ENCODE peak calls at places on chromosome 13, in eight cellular contexts. One of them, this sample, is unnamed.
A peak's percentile ranks its signal among the peaks of the same experiment; 100 is the strongest.

GRCh38 chr13:31997641-31998040 is 33.9 kb upstream of the FRY start:
- DNase-seq in RWPE1: no peak
- DNase-seq in AG09309: no peak
- DNase-seq in left ventricle myocardium inferior: no peak
- DNase-seq in thyroid gland: no peak
- DNase-seq in tibial nerve: no peak
- DNase-seq in type B pancreatic cell: no peak
- DNase-seq in neural crest cell: no peak
- DNase-seq in this sample: no peak

GRCh38 chr13:75173457-75174356 is 308.3 kb downstream of the TBC1D4 start:
- DNase-seq in left ventricle myocardium inferior: no peak
- DNase-seq in tibial nerve: no peak
- DNase-seq in type B pancreatic cell: no peak
- DNase-seq in neural crest cell: no peak
- DNase-seq in AG09309: no peak
- DNase-seq in RWPE1: no peak
- DNase-seq in thyroid gland: no peak
- DNase-seq in this sample: no peak

GRCh38 chr13:106561551-106562170 is 6.3 kb downstream of the ARGLU1 start:
- DNase-seq in AG09309: no peak
- DNase-seq in RWPE1: no peak
- DNase-seq in neural crest cell: no peak
- DNase-seq in type B pancreatic cell: no peak
- DNase-seq in tibial nerve: no peak
- DNase-seq in left ventricle myocardium inferior: no peak
- DNase-seq in thyroid gland: peak; percentile 24
- DNase-seq in this sample: no peak

GRCh38 chr13:66994498-66995365 is 235.4 kb downstream of the PCDH9 start:
- DNase-seq in type B pancreatic cell: no peak
- DNase-seq in AG09309: no peak
- DNase-seq in RWPE1: no peak
- DNase-seq in thyroid gland: no peak
- DNase-seq in tibial nerve: no peak
- DNase-seq in left ventricle myocardium inferior: no peak
- DNase-seq in neural crest cell: no peak
- DNase-seq in this sample: no peak

GRCh38 chr13:45194081-45194939 is 6.5 kb downstream of the KCTD4 start:
- DNase-seq in type B pancreatic cell: no peak
- DNase-seq in tibial nerve: peak; percentile 43
- DNase-seq in neural crest cell: no peak
- DNase-seq in left ventricle myocardium inferior: peak; percentile 37
- DNase-seq in thyroid gland: no peak
- DNase-seq in RWPE1: no peak
- DNase-seq in AG09309: no peak
- DNase-seq in this sample: no peak

GRCh38 chr13:45412274-45413049 is 5.7 kb downstream of the SLC25A30 start:
- DNase-seq in tibial nerve: no peak
- DNase-seq in type B pancreatic cell: no peak
- DNase-seq in RWPE1: no peak
- DNase-seq in neural crest cell: no peak
- DNase-seq in AG09309: no peak
- DNase-seq in left ventricle myocardium inferior: no peak
- DNase-seq in thyroid gland: no peak
- DNase-seq in this sample: peak; percentile 13

GRCh38 chr13:99308481-99309087 is 1.4 kb upstream of the GPR183 start:
- DNase-seq in RWPE1: no peak
- DNase-seq in tibial nerve: no peak
- DNase-seq in neural crest cell: no peak
- DNase-seq in type B pancreatic cell: no peak
- DNase-seq in thyroid gland: no peak
- DNase-seq in AG09309: no peak
- DNase-seq in left ventricle myocardium inferior: no peak
- DNase-seq in this sample: no peak

GRCh38 chr13:79457948-79458347 is 23.0 kb upstream of the NDFIP2 start:
- DNase-seq in RWPE1: peak; percentile 27
- DNase-seq in tibial nerve: no peak
- DNase-seq in type B pancreatic cell: no peak
- DNase-seq in left ventricle myocardium inferior: no peak
- DNase-seq in neural crest cell: no peak
- DNase-seq in thyroid gland: no peak
- DNase-seq in AG09309: no peak
- DNase-seq in this sample: no peak

GRCh38 chr13:113756441-113757097 is 2.5 kb upstream of the TMEM255B start:
- DNase-seq in AG09309: no peak
- DNase-seq in thyroid gland: no peak
- DNase-seq in tibial nerve: no peak
- DNase-seq in left ventricle myocardium inferior: no peak
- DNase-seq in RWPE1: no peak
- DNase-seq in type B pancreatic cell: no peak
- DNase-seq in neural crest cell: no peak
- DNase-seq in this sample: no peak

GRCh38 chr13:86085890-86086289 is 286.7 kb upstream of the SLITRK6 start:
- DNase-seq in AG09309: no peak
- DNase-seq in tibial nerve: no peak
- DNase-seq in left ventricle myocardium inferior: no peak
- DNase-seq in RWPE1: no peak
- DNase-seq in type B pancreatic cell: no peak
- DNase-seq in thyroid gland: no peak
- DNase-seq in neural crest cell: no peak
- DNase-seq in this sample: no peak

GRCh38 chr13:45207319-45207718 is 6.5 kb upstream of the KCTD4 start:
- DNase-seq in thyroid gland: no peak
- DNase-seq in neural crest cell: no peak
- DNase-seq in RWPE1: no peak
- DNase-seq in left ventricle myocardium inferior: no peak
- DNase-seq in tibial nerve: no peak
- DNase-seq in type B pancreatic cell: no peak
- DNase-seq in AG09309: no peak
- DNase-seq in this sample: no peak

GRCh38 chr13:104586010-104586746 is 1520.0 kb upstream of the SLC10A2 start:
- DNase-seq in neural crest cell: no peak
- DNase-seq in thyroid gland: peak; percentile 2
- DNase-seq in RWPE1: peak; percentile 17
- DNase-seq in AG09309: no peak
- DNase-seq in type B pancreatic cell: no peak
- DNase-seq in left ventricle myocardium inferior: no peak
- DNase-seq in tibial nerve: no peak
- DNase-seq in this sample: no peak

GRCh38 chr13:80342541-80343371 is 1.8 kb upstream of the SPRY2 start:
- DNase-seq in AG09309: no peak
- DNase-seq in thyroid gland: peak; percentile 85
- DNase-seq in type B pancreatic cell: peak; percentile 90
- DNase-seq in left ventricle myocardium inferior: peak; percentile 91
- DNase-seq in RWPE1: peak; percentile 62
- DNase-seq in neural crest cell: peak; percentile 92
- DNase-seq in tibial nerve: peak; percentile 77
- DNase-seq in this sample: peak; percentile 95

GRCh38 chr13:30690282-30691188 is 44.8 kb upstream of the ALOX5AP start:
- DNase-seq in neural crest cell: no peak
- DNase-seq in thyroid gland: peak; percentile 44
- DNase-seq in AG09309: peak; percentile 79
- DNase-seq in RWPE1: peak; percentile 41
- DNase-seq in left ventricle myocardium inferior: peak; percentile 64
- DNase-seq in type B pancreatic cell: no peak
- DNase-seq in tibial nerve: peak; percentile 59
- DNase-seq in this sample: peak; percentile 88

GRCh38 chr13:25252229-25252628 is 35.1 kb downstream of the MTMR6 start:
- DNase-seq in AG09309: no peak
- DNase-seq in tibial nerve: no peak
- DNase-seq in type B pancreatic cell: no peak
- DNase-seq in thyroid gland: no peak
- DNase-seq in RWPE1: no peak
- DNase-seq in left ventricle myocardium inferior: no peak
- DNase-seq in neural crest cell: no peak
- DNase-seq in this sample: no peak

GRCh38 chr13:83882626-83882959 is 319 bp upstream of the SLITRK1 start:
- DNase-seq in AG09309: no peak
- DNase-seq in left ventricle myocardium inferior: no peak
- DNase-seq in tibial nerve: no peak
- DNase-seq in thyroid gland: no peak
- DNase-seq in neural crest cell: no peak
- DNase-seq in RWPE1: no peak
- DNase-seq in type B pancreatic cell: no peak
- DNase-seq in this sample: no peak

GRCh38 chr13:89205856-89206255 is 1534.7 kb downstream of the SLITRK5 start:
- DNase-seq in type B pancreatic cell: no peak
- DNase-seq in RWPE1: no peak
- DNase-seq in AG09309: no peak
- DNase-seq in thyroid gland: no peak
- DNase-seq in tibial nerve: no peak
- DNase-seq in left ventricle myocardium inferior: no peak
- DNase-seq in neural crest cell: no peak
- DNase-seq in this sample: no peak

GRCh38 chr13:31885994-31886393 is 145.6 kb upstream of the FRY start:
- DNase-seq in RWPE1: no peak
- DNase-seq in left ventricle myocardium inferior: no peak
- DNase-seq in neural crest cell: no peak
- DNase-seq in type B pancreatic cell: no peak
- DNase-seq in AG09309: no peak
- DNase-seq in thyroid gland: peak; percentile 13
- DNase-seq in tibial nerve: no peak
- DNase-seq in this sample: no peak

GRCh38 chr13:49499889-49500660 is 4.3 kb downstream of the PHF11 start:
- DNase-seq in AG09309: peak; percentile 35
- DNase-seq in thyroid gland: no peak
- DNase-seq in type B pancreatic cell: no peak
- DNase-seq in RWPE1: no peak
- DNase-seq in left ventricle myocardium inferior: no peak
- DNase-seq in neural crest cell: no peak
- DNase-seq in tibial nerve: no peak
- DNase-seq in this sample: no peak

GRCh38 chr13:30480292-30480947 is 14.7 kb upstream of the HMGB1 start:
- DNase-seq in neural crest cell: no peak
- DNase-seq in AG09309: no peak
- DNase-seq in tibial nerve: no peak
- DNase-seq in left ventricle myocardium inferior: no peak
- DNase-seq in RWPE1: no peak
- DNase-seq in type B pancreatic cell: no peak
- DNase-seq in thyroid gland: peak; percentile 21
- DNase-seq in this sample: no peak

GRCh38 chr13:37492741-37493514 is 105.6 kb downstream of the POSTN start:
- DNase-seq in left ventricle myocardium inferior: no peak
- DNase-seq in thyroid gland: no peak
- DNase-seq in neural crest cell: no peak
- DNase-seq in AG09309: peak; percentile 88
- DNase-seq in RWPE1: no peak
- DNase-seq in type B pancreatic cell: no peak
- DNase-seq in tibial nerve: no peak
- DNase-seq in this sample: no peak

GRCh38 chr13:112244495-112245177 is 131.5 kb upstream of the SPACA7 start:
- DNase-seq in AG09309: no peak
- DNase-seq in left ventricle myocardium inferior: no peak
- DNase-seq in neural crest cell: no peak
- DNase-seq in RWPE1: no peak
- DNase-seq in type B pancreatic cell: no peak
- DNase-seq in tibial nerve: no peak
- DNase-seq in thyroid gland: no peak
- DNase-seq in this sample: peak; percentile 82

DNA sequence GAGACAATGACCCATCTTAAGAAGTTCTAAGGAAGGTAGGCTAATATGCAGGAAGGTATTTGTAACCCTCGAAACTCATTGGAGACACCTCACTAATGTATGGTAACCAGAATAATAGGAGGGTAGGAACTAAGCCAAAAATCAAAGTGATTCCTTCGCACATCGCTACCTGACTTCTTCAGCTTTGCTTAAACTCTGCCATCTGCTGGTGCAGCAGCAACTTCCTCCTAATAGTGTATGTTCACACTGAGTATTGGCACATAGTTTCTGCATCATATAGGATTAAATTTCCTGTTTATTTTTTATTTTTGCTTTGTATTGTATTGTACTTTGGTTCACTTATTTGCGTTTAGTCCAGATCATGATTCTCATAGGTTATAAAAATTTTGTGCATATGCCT is 676.2 kb downstream of the GPC5 start:
- DNase-seq in RWPE1: no peak
- DNase-seq in neural crest cell: no peak
- DNase-seq in type B pancreatic cell: no peak
- DNase-seq in thyroid gland: peak; percentile 29
- DNase-seq in tibial nerve: no peak
- DNase-seq in left ventricle myocardium inferior: no peak
- DNase-seq in AG09309: no peak
- DNase-seq in this sample: no peak
- TF ChIP-seq CTCF in RWPE1: no peak
- TF ChIP-seq CTCF in neural crest cell: peak; percentile 67
- TF ChIP-seq CTCF in type B pancreatic cell: peak; percentile 70
- TF ChIP-seq CTCF in thyroid gland: no peak
- TF ChIP-seq CTCF in tibial nerve: no peak
- TF ChIP-seq CTCF in left ventricle myocardium inferior: peak; percentile 47
- TF ChIP-seq CTCF in AG09309: no peak
- TF ChIP-seq CTCF in this sample: peak; percentile 53

DNA sequence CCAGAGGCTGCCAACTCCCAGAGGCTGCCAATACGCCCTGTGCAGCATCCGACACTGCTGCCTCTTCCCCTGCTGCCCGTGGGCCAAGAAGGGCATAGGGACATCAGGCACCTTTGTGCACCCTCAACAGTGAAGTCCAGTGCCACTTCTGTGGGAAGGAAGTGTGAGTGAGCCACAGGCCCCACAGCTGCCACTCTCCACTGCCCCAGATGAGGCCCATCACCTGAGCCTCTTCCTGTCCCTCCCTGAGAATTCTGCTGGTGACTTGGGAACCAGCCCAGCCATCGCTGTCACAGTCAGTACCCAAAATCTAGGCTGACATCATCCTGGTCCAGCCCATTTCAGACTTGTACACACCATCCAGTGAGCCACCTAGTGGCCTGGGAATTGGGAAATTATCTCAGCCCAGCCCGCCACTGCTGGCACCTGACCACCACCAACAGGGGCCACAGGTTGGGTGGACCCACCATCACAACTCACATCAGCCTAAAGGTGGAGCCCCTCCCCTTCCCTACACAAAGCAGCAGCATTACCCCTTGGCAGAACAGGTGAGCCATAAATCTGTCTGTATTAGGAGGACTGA is 733.9 kb upstream of the KLHL1 start:
- DNase-seq in left ventricle myocardium inferior: no peak
- DNase-seq in type B pancreatic cell: no peak
- DNase-seq in RWPE1: no peak
- DNase-seq in neural crest cell: no peak
- DNase-seq in tibial nerve: no peak
- DNase-seq in AG09309: no peak
- DNase-seq in thyroid gland: no peak
- DNase-seq in this sample: no peak
- TF ChIP-seq CTCF in left ventricle myocardium inferior: no peak
- TF ChIP-seq CTCF in type B pancreatic cell: no peak
- TF ChIP-seq CTCF in RWPE1: no peak
- TF ChIP-seq CTCF in neural crest cell: no peak
- TF ChIP-seq CTCF in tibial nerve: no peak
- TF ChIP-seq CTCF in AG09309: no peak
- TF ChIP-seq CTCF in thyroid gland: no peak
- TF ChIP-seq CTCF in this sample: no peak

GRCh38 chr13:72221276-72221962 is 354.4 kb upstream of the DACH1 start:
- DNase-seq in RWPE1: peak; percentile 16
- DNase-seq in thyroid gland: peak; percentile 43
- DNase-seq in neural crest cell: peak; percentile 12
- DNase-seq in AG09309: no peak
- DNase-seq in tibial nerve: no peak
- DNase-seq in type B pancreatic cell: no peak
- DNase-seq in left ventricle myocardium inferior: no peak
- DNase-seq in this sample: no peak
- TF ChIP-seq CTCF in RWPE1: peak; percentile 67
- TF ChIP-seq CTCF in thyroid gland: peak; percentile 52
- TF ChIP-seq CTCF in neural crest cell: peak; percentile 68
- TF ChIP-seq CTCF in AG09309: no peak
- TF ChIP-seq CTCF in tibial nerve: no peak
- TF ChIP-seq CTCF in type B pancreatic cell: peak; percentile 74
- TF ChIP-seq CTCF in left ventricle myocardium inferior: peak; percentile 50
- TF ChIP-seq CTCF in this sample: peak; percentile 52

GRCh38 chr13:52707375-52707774 is 32.2 kb downstream of the CNMD start:
- DNase-seq in AG09309: no peak
- DNase-seq in thyroid gland: no peak
- DNase-seq in RWPE1: no peak
- DNase-seq in neural crest cell: no peak
- DNase-seq in type B pancreatic cell: no peak
- DNase-seq in tibial nerve: no peak
- DNase-seq in left ventricle myocardium inferior: no peak
- DNase-seq in this sample: no peak
- TF ChIP-seq CTCF in AG09309: no peak
- TF ChIP-seq CTCF in thyroid gland: no peak
- TF ChIP-seq CTCF in RWPE1: no peak
- TF ChIP-seq CTCF in neural crest cell: peak; percentile 39
- TF ChIP-seq CTCF in type B pancreatic cell: peak; percentile 49
- TF ChIP-seq CTCF in tibial nerve: no peak
- TF ChIP-seq CTCF in left ventricle myocardium inferior: no peak
- TF ChIP-seq CTCF in this sample: no peak